ENCODE peak calls at places on chromosomes 3 and 15, in five cellular contexts. One of them, this sample, is unnamed.

GRCh38 chr15:38145671-38146111 is 106.9 kb upstream of the SPRED1 start:
- DNase-seq in kidney epithelial cell: no peak
- DNase-seq in RCC 7860: no peak
- DNase-seq in NCI-H2081: no peak
- DNase-seq in HCEC 1CT: no peak
- DNase-seq in this sample: no peak

GRCh38 chr3:108804437-108804836 is 18.1 kb upstream of the TRAT1 start:
- DNase-seq in kidney epithelial cell: peak; percentile 76
- DNase-seq in NCI-H2081: no peak
- DNase-seq in HCEC 1CT: no peak
- DNase-seq in RCC 7860: peak; percentile 60
- DNase-seq in this sample: no peak

GRCh38 chr3:179234244-179234643 is 16.7 kb downstream of the KCNMB3 start:
- DNase-seq in kidney epithelial cell: no peak
- DNase-seq in RCC 7860: no peak
- DNase-seq in NCI-H2081: no peak
- DNase-seq in HCEC 1CT: no peak
- DNase-seq in this sample: no peak

GRCh38 chr15:40695469-40695910 is 516 bp downstream of the RAD51 start:
- DNase-seq in RCC 7860: no peak
- DNase-seq in HCEC 1CT: peak; percentile 26
- DNase-seq in NCI-H2081: no peak
- DNase-seq in kidney epithelial cell: no peak
- DNase-seq in this sample: no peak

GRCh38 chr3:29525254-29525881 is 244.5 kb downstream of the RBMS3 start:
- DNase-seq in RCC 7860: no peak
- DNase-seq in NCI-H2081: no peak
- DNase-seq in kidney epithelial cell: no peak
- DNase-seq in HCEC 1CT: peak; percentile 63
- DNase-seq in this sample: no peak

GRCh38 chr15:49877117-49877860 is 241.7 kb downstream of the ATP8B4 start:
- DNase-seq in HCEC 1CT: peak; percentile 59
- DNase-seq in NCI-H2081: no peak
- DNase-seq in kidney epithelial cell: no peak
- DNase-seq in RCC 7860: no peak
- DNase-seq in this sample: no peak

GRCh38 chr3:187044871-187045552 is 94.3 kb downstream of the RPL39L start:
- DNase-seq in HCEC 1CT: no peak
- DNase-seq in RCC 7860: no peak
- DNase-seq in NCI-H2081: no peak
- DNase-seq in kidney epithelial cell: no peak
- DNase-seq in this sample: no peak

GRCh38 chr15:59300618-59301139 is 72.0 kb downstream of the MYO1E start:
- DNase-seq in HCEC 1CT: no peak
- DNase-seq in NCI-H2081: no peak
- DNase-seq in RCC 7860: no peak
- DNase-seq in kidney epithelial cell: no peak
- DNase-seq in this sample: no peak

GRCh38 chr3:35946857-35947514 is 307.7 kb downstream of the ARPP21 start:
- DNase-seq in RCC 7860: no peak
- DNase-seq in HCEC 1CT: no peak
- DNase-seq in NCI-H2081: no peak
- DNase-seq in kidney epithelial cell: no peak
- DNase-seq in this sample: no peak

GRCh38 chr3:117719316-117719926 is 1009.8 kb downstream of the TUSC7 start:
- DNase-seq in NCI-H2081: peak; percentile 22
- DNase-seq in RCC 7860: peak; percentile 28
- DNase-seq in kidney epithelial cell: no peak
- DNase-seq in HCEC 1CT: peak; percentile 29
- DNase-seq in this sample: no peak

GRCh38 chr15:98785796-98786581 is 137.7 kb downstream of the IGF1R start:
- DNase-seq in kidney epithelial cell: no peak
- DNase-seq in NCI-H2081: no peak
- DNase-seq in HCEC 1CT: no peak
- DNase-seq in RCC 7860: no peak
- DNase-seq in this sample: no peak

GRCh38 chr3:161630791-161631190 is 134.2 kb downstream of the OTOL1 start:
- DNase-seq in RCC 7860: no peak
- DNase-seq in kidney epithelial cell: no peak
- DNase-seq in NCI-H2081: no peak
- DNase-seq in HCEC 1CT: no peak
- DNase-seq in this sample: no peak

GRCh38 chr15:90465930-90466567 is 63.7 kb upstream of the CRTC3 start:
- DNase-seq in HCEC 1CT: no peak
- DNase-seq in NCI-H2081: no peak
- DNase-seq in kidney epithelial cell: no peak
- DNase-seq in RCC 7860: no peak
- DNase-seq in this sample: no peak

GRCh38 chr3:65006300-65006739 is 318.5 kb upstream of the ADAMTS9 start:
- DNase-seq in NCI-H2081: no peak
- DNase-seq in HCEC 1CT: peak; percentile 60
- DNase-seq in RCC 7860: peak; percentile 78
- DNase-seq in kidney epithelial cell: peak; percentile 41
- DNase-seq in this sample: no peak

GRCh38 chr3:149009732-149010131 is 18.4 kb downstream of the GYG1 start:
- DNase-seq in kidney epithelial cell: no peak
- DNase-seq in HCEC 1CT: peak; percentile 43
- DNase-seq in NCI-H2081: no peak
- DNase-seq in RCC 7860: peak; percentile 32
- DNase-seq in this sample: peak; percentile 82

GRCh38 chr15:66359740-66360139 is 3.3 kb upstream of the TIPIN start:
- DNase-seq in RCC 7860: no peak
- DNase-seq in HCEC 1CT: no peak
- DNase-seq in NCI-H2081: no peak
- DNase-seq in kidney epithelial cell: no peak
- DNase-seq in this sample: no peak

GRCh38 chr3:78689378-78689777 is 1078.4 kb downstream of the ROBO1 start:
- DNase-seq in RCC 7860: no peak
- DNase-seq in HCEC 1CT: no peak
- DNase-seq in NCI-H2081: peak; percentile 80
- DNase-seq in kidney epithelial cell: no peak
- DNase-seq in this sample: no peak

GRCh38 chr3:50015918-50016317 is 72.8 kb upstream of the RBM5 start:
- DNase-seq in kidney epithelial cell: no peak
- DNase-seq in HCEC 1CT: no peak
- DNase-seq in RCC 7860: no peak
- DNase-seq in NCI-H2081: no peak
- DNase-seq in this sample: no peak

GRCh38 chr15:65824941-65825544 is 33.0 kb upstream of the DENND4A start:
- DNase-seq in RCC 7860: no peak
- DNase-seq in kidney epithelial cell: no peak
- DNase-seq in NCI-H2081: no peak
- DNase-seq in HCEC 1CT: peak; percentile 66
- DNase-seq in this sample: no peak

GRCh38 chr15:53448215-53449001 is 311.1 kb downstream of the WDR72 start:
- DNase-seq in RCC 7860: no peak
- DNase-seq in NCI-H2081: no peak
- DNase-seq in HCEC 1CT: no peak
- DNase-seq in kidney epithelial cell: no peak
- DNase-seq in this sample: no peak

GRCh38 chr3:127525373-127525772 is 65.2 kb downstream of the TPRA1 start:
- DNase-seq in NCI-H2081: no peak
- DNase-seq in HCEC 1CT: peak; percentile 5
- DNase-seq in RCC 7860: peak; percentile 97
- DNase-seq in kidney epithelial cell: peak; percentile 99
- DNase-seq in this sample: no peak

GRCh38 chr15:101135532-101136166 is 116.2 kb downstream of the CHSY1 start:
- DNase-seq in RCC 7860: no peak
- DNase-seq in NCI-H2081: no peak
- DNase-seq in HCEC 1CT: no peak
- DNase-seq in kidney epithelial cell: no peak
- DNase-seq in this sample: peak; percentile 85

GRCh38 chr15:78004919-78005634 is 72.4 kb downstream of the TBC1D2B start:
- DNase-seq in HCEC 1CT: peak; percentile 75
- DNase-seq in kidney epithelial cell: no peak
- DNase-seq in RCC 7860: no peak
- DNase-seq in NCI-H2081: peak; percentile 43
- DNase-seq in this sample: no peak

GRCh38 chr3:168495251-168495650 is 399.5 kb upstream of the GOLIM4 start:
- DNase-seq in NCI-H2081: peak; percentile 29
- DNase-seq in RCC 7860: no peak
- DNase-seq in HCEC 1CT: no peak
- DNase-seq in kidney epithelial cell: no peak
- DNase-seq in this sample: no peak

GRCh38 chr15:73939138-73939537 is 12.9 kb downstream of the LOXL1 start:
- DNase-seq in kidney epithelial cell: no peak
- DNase-seq in HCEC 1CT: no peak
- DNase-seq in NCI-H2081: no peak
- DNase-seq in RCC 7860: no peak
- DNase-seq in this sample: no peak

GRCh38 chr3:69838696-69839515 is 99.6 kb downstream of the MITF start:
- DNase-seq in NCI-H2081: no peak
- DNase-seq in RCC 7860: no peak
- DNase-seq in HCEC 1CT: peak; percentile 68
- DNase-seq in kidney epithelial cell: no peak
- DNase-seq in this sample: no peak

GRCh38 chr3:24168977-24169376 is 223.9 kb downstream of the NR1D2 start:
- DNase-seq in kidney epithelial cell: no peak
- DNase-seq in HCEC 1CT: no peak
- DNase-seq in NCI-H2081: no peak
- DNase-seq in RCC 7860: no peak
- DNase-seq in this sample: no peak

GRCh38 chr3:128112406-128112968 is 11.1 kb downstream of the RUVBL1 start:
- DNase-seq in NCI-H2081: no peak
- DNase-seq in HCEC 1CT: peak; percentile 94
- DNase-seq in kidney epithelial cell: peak; percentile 76
- DNase-seq in RCC 7860: peak; percentile 94
- DNase-seq in this sample: peak; percentile 64

This sample was measured in natural killer cell treated with Interleukin-12 subunit alpha and Interleukin-12 subunit beta and Interleukin-15 and Interleukin-18, amount 100 ng/mL, for 72 hours.